ENCODE peak calls at places on chromosome X, in seven cellular contexts. U is tibial artery, P is testis, X is right lobe of liver, Y is brain microvascular endothelial cell, J is fibroblast of lung, F is transverse colon. B is an unnamed sample.

GRCh38 chrX:148380614-148381561 is 119.5 kb upstream of the AFF2 start:
- DNase-seq in U (no peak), P (no peak), X (no peak), Y (no peak), J (peak), F (peak), B (no peak)

GRCh38 chrX:113539599-113540356 is 699.1 kb upstream of the AMOT start:
- DNase-seq in U (no peak), P (no peak), X (no peak), Y (no peak), J (no peak), F (no peak), B (no peak)

GRCh38 chrX:109880629-109881028 is 122.3 kb upstream of the TMEM164 start:
- DNase-seq in U (peak), P (no peak), X (no peak), Y (no peak), J (no peak), F (no peak), B (no peak)

GRCh38 chrX:112696506-112696905 is 16.8 kb upstream of the LHFPL1 start:
- DNase-seq in U (no peak), P (no peak), X (no peak), Y (no peak), J (peak), F (no peak), B (no peak)

GRCh38 chrX:36462142-36462541 is 542.6 kb downstream of the CFAP47 start:
- DNase-seq in U (no peak), P (no peak), X (no peak), Y (no peak), J (no peak), F (no peak), B (no peak)

GRCh38 chrX:31201503-31201902 is 129.7 kb upstream of the FTHL17 start:
- DNase-seq in U (no peak), P (no peak), X (no peak), Y (peak), J (no peak), F (no peak), B (no peak)

GRCh38 chrX:120271218-120271617 is 20.6 kb downstream of the ZBTB33 start:
- DNase-seq in U (no peak), P (no peak), X (peak), Y (no peak), J (no peak), F (no peak), B (no peak)

GRCh38 chrX:443676-444210 is 57.0 kb upstream of the PPP2R3B start:
- DNase-seq in U (no peak), P (no peak), X (no peak), Y (no peak), J (no peak), F (no peak), B (no peak)

GRCh38 chrX:112081781-112082482 is 644 bp downstream of the TRPC5 start:
- DNase-seq in U (no peak), P (no peak), X (peak), Y (no peak), J (no peak), F (no peak), B (no peak)

GRCh38 chrX:119757979-119758681 is at the start of gene SOWAHD:
- DNase-seq in U (peak), P (peak), X (peak), Y (no peak), J (no peak), F (peak), B (peak)

GRCh38 chrX:95764972-95765451 is 919.6 kb upstream of the DIAPH2 start:
- DNase-seq in U (no peak), P (peak), X (no peak), Y (peak), J (peak), F (no peak), B (peak)

GRCh38 chrX:133056341-133056740 is 40.6 kb downstream of the USP26 start:
- DNase-seq in U (no peak), P (no peak), X (no peak), Y (no peak), J (peak), F (no peak), B (no peak)

GRCh38 chrX:131068945-131069719 is 11.0 kb downstream of the ARHGAP36 start:
- DNase-seq in U (no peak), P (peak), X (no peak), Y (no peak), J (peak), F (no peak), B (peak)

GRCh38 chrX:154698630-154699248 is 45.4 kb upstream of the CTAG2 start:
- DNase-seq in U (no peak), P (no peak), X (no peak), Y (no peak), J (no peak), F (no peak), B (no peak)

GRCh38 chrX:41737065-41737464 is 13.1 kb downstream of the GPR82 start:
- DNase-seq in U (no peak), P (no peak), X (no peak), Y (no peak), J (no peak), F (no peak), B (no peak)

GRCh38 chrX:96994088-96994487 is 110.4 kb downstream of the RPA4 start:
- DNase-seq in U (no peak), P (no peak), X (no peak), Y (no peak), J (no peak), F (no peak), B (no peak)

GRCh38 chrX:123740006-123740405 is 7.2 kb upstream of the THOC2 start:
- DNase-seq in U (no peak), P (no peak), X (no peak), Y (no peak), J (no peak), F (no peak), B (no peak)

GRCh38 chrX:154409222-154409871 is at the start of gene DNASE1L1:
- DNase-seq in U (peak), P (peak), X (peak), Y (peak), J (peak), F (peak), B (peak)

GRCh38 chrX:75156537-75156945 is 458 bp upstream of the ABCB7 start:
- DNase-seq in U (no peak), P (no peak), X (no peak), Y (peak), J (peak), F (no peak), B (peak)

GRCh38 chrX:151754641-151755215 is 20.2 kb downstream of the CNGA2 start:
- DNase-seq in U (no peak), P (no peak), X (no peak), Y (peak), J (peak), F (no peak), B (peak)

GRCh38 chrX:35826503-35826902 is 28.4 kb downstream of the MAGEB16 start:
- DNase-seq in U (no peak), P (no peak), X (no peak), Y (no peak), J (no peak), F (no peak), B (no peak)

GRCh38 chrX:129495941-129496340 is 27.3 kb downstream of the SMARCA1 start:
- DNase-seq in U (no peak), P (no peak), X (no peak), Y (no peak), J (peak), F (no peak), B (no peak)

GRCh38 chrX:150533863-150534262 is 34.6 kb upstream of the MTM1 start:
- DNase-seq in U (no peak), P (no peak), X (no peak), Y (no peak), J (peak), F (no peak), B (no peak)

GRCh38 chrX:47234583-47234982 is 1.8 kb downstream of the USP11 start:
- DNase-seq in U (no peak), P (no peak), X (no peak), Y (no peak), J (no peak), F (no peak), B (no peak)

GRCh38 chrX:154603438-154604430 is 15.3 kb downstream of the CTAG1B start:
- DNase-seq in U (peak), P (no peak), X (no peak), Y (peak), J (peak), F (no peak), B (peak)

GRCh38 chrX:155027509-155028066 is 944 bp downstream of the FUNDC2 start:
- DNase-seq in U (peak), P (peak), X (no peak), Y (peak), J (peak), F (no peak), B (peak)

GRCh38 chrX:7146026-7146702 is 1.3 kb upstream of the STS start:
- DNase-seq in U (no peak), P (no peak), X (no peak), Y (no peak), J (no peak), F (no peak), B (no peak)

GRCh38 chrX:7144126-7144525 is 3.4 kb upstream of the STS start:
- DNase-seq in U (no peak), P (no peak), X (no peak), Y (no peak), J (no peak), F (no peak), B (no peak)

GRCh38 chrX:7147431-7147977 is at the start of gene STS:
- DNase-seq in U (no peak), P (peak), X (peak), Y (no peak), J (peak), F (peak), B (peak)

GRCh38 chrX:7146703-7147430 is 645 bp upstream of the STS start:
- DNase-seq in U (no peak), P (no peak), X (peak), Y (no peak), J (no peak), F (peak), B (peak)

GRCh38 chrX:7145454-7145853 is 2.1 kb upstream of the STS start:
- DNase-seq in U (no peak), P (no peak), X (no peak), Y (no peak), J (no peak), F (no peak), B (no peak)
- H3K4me3 ChIP-seq in U (no peak), P (no peak), X (no peak), Y (no peak), J (no peak), F (no peak), B (no peak)

DNA sequence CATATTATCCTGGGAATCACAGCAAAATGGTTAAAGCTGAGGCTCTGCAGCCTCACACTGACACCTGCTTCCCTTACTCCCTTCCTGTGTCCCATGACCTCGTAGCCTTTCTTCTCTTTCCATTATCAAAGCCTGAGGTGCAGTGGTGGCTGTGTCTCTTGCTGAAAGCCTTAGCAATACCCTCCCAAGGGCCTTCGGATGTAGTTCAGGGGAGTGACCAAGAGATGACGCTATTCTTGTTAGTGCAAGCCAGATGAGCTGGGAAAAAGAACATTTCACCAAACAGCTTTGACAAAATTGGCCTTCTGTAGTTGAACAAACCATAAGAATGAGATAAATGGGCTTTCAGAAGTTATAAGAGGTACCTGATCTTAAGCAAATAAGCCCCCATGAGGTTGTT is 31.6 kb downstream of the SMIM10L2A start:
- DNase-seq in U (no peak), P (no peak), X (no peak), Y (no peak), J (no peak), F (no peak), B (no peak)
- TF ChIP-seq CTCF in U (no peak), P (no peak), X (no peak), Y (no peak), J (no peak), F (no peak), B (no peak)

DNA sequence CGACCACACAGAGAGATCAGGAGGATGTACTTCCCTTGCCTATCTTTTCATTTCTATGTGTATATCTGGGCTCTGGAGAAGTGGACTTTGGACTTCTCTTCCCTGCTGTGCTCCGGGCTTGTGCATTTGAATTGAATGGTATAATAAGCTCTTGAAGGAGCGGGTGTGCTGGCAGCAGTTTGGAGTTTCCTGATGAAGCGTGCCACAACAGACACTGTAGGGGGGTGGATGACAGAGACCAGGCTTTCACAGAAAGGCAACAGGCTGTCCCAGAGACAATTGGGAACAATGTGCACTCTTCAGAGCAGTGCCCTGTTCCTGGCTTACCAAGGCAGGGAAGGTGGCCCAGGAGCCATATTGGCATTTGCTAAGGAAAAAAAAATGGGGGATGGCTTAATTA is 170.1 kb downstream of the FRMPD4 start:
- DNase-seq in U (no peak), P (no peak), X (no peak), Y (no peak), J (no peak), F (no peak), B (no peak)
- H3K4me3 ChIP-seq in U (no peak), P (no peak), X (no peak), Y (no peak), J (no peak), F (no peak), B (no peak)

GRCh38 chrX:39212456-39212855 is 411.2 kb downstream of the MID1IP1 start:
- DNase-seq in U (no peak), P (no peak), X (no peak), Y (no peak), J (no peak), F (no peak), B (no peak)
- TF ChIP-seq CTCF in U (no peak), P (no peak), X (no peak), Y (no peak), J (no peak), F (no peak), B (no peak)

GRCh38 chrX:3777416-3777815 is 64.0 kb upstream of the PRKX start:
- DNase-seq in U (no peak), P (no peak), X (no peak), Y (no peak), J (no peak), F (no peak), B (no peak)

DNA sequence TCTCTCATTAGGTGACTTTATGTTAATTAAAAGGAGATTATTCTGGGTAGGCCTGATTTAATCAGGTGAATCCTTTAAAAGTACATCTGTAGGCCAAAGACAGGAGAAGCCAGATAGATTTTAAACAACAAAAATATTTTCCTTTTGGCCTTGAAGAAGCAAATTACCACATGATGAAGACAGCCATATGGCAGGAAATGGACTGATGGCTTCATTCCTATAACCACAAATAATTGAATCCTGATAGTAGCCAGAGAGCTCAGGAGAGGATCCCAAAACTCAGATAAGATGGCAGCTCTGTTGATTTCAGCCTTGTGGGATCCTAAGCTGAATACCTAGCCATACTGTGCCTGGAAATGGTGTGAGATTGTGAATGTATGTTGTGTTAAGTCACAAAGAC is 66.1 kb upstream of the PRKX start:
- DNase-seq in U (no peak), P (no peak), X (no peak), Y (no peak), J (no peak), F (no peak), B (no peak)
- H3K4me3 ChIP-seq in U (no peak), P (no peak), X (no peak), Y (no peak), J (no peak), F (no peak), B (no peak)

GRCh38 chrX:9682456-9682855 is 83.2 kb downstream of the GPR143 start:
- DNase-seq in U (no peak), P (peak), X (no peak), Y (no peak), J (peak), F (peak), B (peak)
- TF ChIP-seq CTCF in U (peak), P (no peak), X (no peak), Y (peak), J (peak), F (peak), B (peak)

GRCh38 chrX:23333842-23334535 is 660 bp upstream of the PTCHD1 start:
- DNase-seq in U (no peak), P (peak), X (no peak), Y (no peak), J (no peak), F (peak), B (no peak)

GRCh38 chrX:23332101-23332887 is 2.4 kb upstream of the PTCHD1 start:
- DNase-seq in U (no peak), P (peak), X (peak), Y (no peak), J (no peak), F (peak), B (no peak)

GRCh38 chrX:23334871-23335599 is 386 bp downstream of the PTCHD1 start:
- DNase-seq in U (no peak), P (no peak), X (no peak), Y (no peak), J (no peak), F (no peak), B (no peak)

GRCh38 chrX:23332888-23333821 is 1.5 kb upstream of the PTCHD1 start:
- DNase-seq in U (no peak), P (no peak), X (no peak), Y (no peak), J (no peak), F (peak), B (no peak)

GRCh38 chrX:23334536-23334870 is at the start of gene PTCHD1:
- DNase-seq in U (no peak), P (no peak), X (no peak), Y (no peak), J (no peak), F (no peak), B (no peak)
- H3K4me3 ChIP-seq in U (peak), P (peak), X (peak), Y (peak), J (peak), F (peak), B (no peak)

GRCh38 chrX:40157228-40158035 is 59.7 kb upstream of the BCOR start:
- DNase-seq in U (no peak), P (no peak), X (peak), Y (no peak), J (no peak), F (no peak), B (no peak)

GRCh38 chrX:40156472-40157227 is 58.9 kb upstream of the BCOR start:
- DNase-seq in U (no peak), P (no peak), X (peak), Y (no peak), J (no peak), F (no peak), B (no peak)

GRCh38 chrX:40154853-40155616 is 57.3 kb upstream of the BCOR start:
- DNase-seq in U (peak), P (peak), X (peak), Y (no peak), J (no peak), F (peak), B (peak)

GRCh38 chrX:40154229-40154852 is 56.6 kb upstream of the BCOR start:
- DNase-seq in U (no peak), P (no peak), X (peak), Y (no peak), J (no peak), F (no peak), B (no peak)

DNA sequence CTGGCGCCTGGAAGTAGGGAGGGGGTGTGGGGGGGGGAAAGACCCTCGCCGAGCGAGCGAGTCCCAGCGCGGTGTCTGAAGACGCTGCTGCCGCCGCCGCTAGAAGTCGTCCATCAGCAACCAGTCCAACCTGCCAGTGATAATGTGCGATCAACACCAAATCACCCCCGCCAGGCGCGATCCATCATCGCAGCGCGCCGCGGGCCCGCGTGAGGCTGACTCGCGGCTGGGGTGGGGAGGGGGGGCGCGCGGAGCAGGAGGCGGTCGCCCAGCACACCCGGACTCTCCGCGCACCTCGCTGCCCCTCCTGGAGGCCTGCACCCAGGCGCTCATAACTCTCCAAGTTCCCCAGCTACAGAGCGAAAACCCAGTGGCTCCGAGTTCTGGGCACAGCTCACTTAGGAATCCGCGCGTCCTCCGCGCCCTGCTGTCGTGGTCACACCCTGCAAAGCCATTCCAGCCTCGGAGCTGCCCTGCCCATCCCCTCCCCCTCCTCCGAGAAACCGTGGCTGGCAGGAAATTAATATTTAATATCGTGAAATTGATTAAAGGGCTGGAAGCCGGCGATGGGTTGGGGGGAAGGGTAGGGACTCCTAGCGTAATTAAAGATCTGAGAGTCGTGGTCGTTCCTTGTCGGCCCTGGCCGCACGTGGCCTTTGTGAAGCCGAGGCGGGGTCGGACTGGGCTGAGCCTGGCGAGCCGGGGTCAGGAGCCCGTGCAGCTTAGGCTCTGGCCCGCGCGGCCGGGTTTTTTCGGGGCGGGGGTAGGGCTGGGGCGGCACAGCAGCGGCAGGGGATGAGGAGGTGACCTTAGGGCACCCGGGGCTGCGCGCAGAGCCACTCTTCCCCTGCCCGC is 58.1 kb upstream of the BCOR start:
- DNase-seq in U (no peak), P (no peak), X (peak), Y (no peak), J (no peak), F (no peak), B (no peak)
- TF ChIP-seq CTCF in U (no peak), P (no peak), X (no peak), Y (no peak), J (no peak), F (no peak), B (no peak)

B was measured in cardiac fibroblast.